ENCODE peak calls at places on chromosomes 5 and 9, in five cellular contexts. One of them, this sample, is unnamed.

GRCh38 chr5:54519083-54519541 is 1.6 kb downstream of the SNX18 start:
- DNase-seq in stimulated activated CD4-positive, alpha-beta T cell treated with anti-CD3 and anti-CD28 coated beads, Interleukin-12 subunit alpha, Interleukin-12 subunit beta, amount 100 ng/mL, for 48 hours: no peak
- DNase-seq in cardiac fibroblast: no peak
- DNase-seq in posterior vena cava: peak
- DNase-seq in GM13976: no peak
- DNase-seq in this sample: no peak

GRCh38 chr5:37836173-37837100 is 3.4 kb downstream of the GDNF start:
- DNase-seq in stimulated activated CD4-positive, alpha-beta T cell treated with anti-CD3 and anti-CD28 coated beads, Interleukin-12 subunit alpha, Interleukin-12 subunit beta, amount 100 ng/mL, for 48 hours: no peak
- DNase-seq in cardiac fibroblast: peak
- DNase-seq in posterior vena cava: no peak
- DNase-seq in GM13976: peak
- DNase-seq in this sample: peak

GRCh38 chr5:10800852-10801251 is 39.8 kb upstream of the DAP start:
- DNase-seq in stimulated activated CD4-positive, alpha-beta T cell treated with anti-CD3 and anti-CD28 coated beads, Interleukin-12 subunit alpha, Interleukin-12 subunit beta, amount 100 ng/mL, for 48 hours: no peak
- DNase-seq in cardiac fibroblast: no peak
- DNase-seq in posterior vena cava: no peak
- DNase-seq in GM13976: no peak
- DNase-seq in this sample: no peak

GRCh38 chr9:77507212-77507961 is 140.7 kb downstream of the GNA14 start:
- DNase-seq in stimulated activated CD4-positive, alpha-beta T cell treated with anti-CD3 and anti-CD28 coated beads, Interleukin-12 subunit alpha, Interleukin-12 subunit beta, amount 100 ng/mL, for 48 hours: no peak
- DNase-seq in cardiac fibroblast: peak
- DNase-seq in posterior vena cava: no peak
- DNase-seq in GM13976: no peak
- DNase-seq in this sample: no peak

GRCh38 chr9:97237951-97238851 is 69.3 kb upstream of the CCDC180 start:
- DNase-seq in stimulated activated CD4-positive, alpha-beta T cell treated with anti-CD3 and anti-CD28 coated beads, Interleukin-12 subunit alpha, Interleukin-12 subunit beta, amount 100 ng/mL, for 48 hours: peak
- DNase-seq in cardiac fibroblast: peak
- DNase-seq in posterior vena cava: peak
- DNase-seq in GM13976: peak
- DNase-seq in this sample: peak

GRCh38 chr5:123035950-123036390 is 555 bp downstream of the PPIC start:
- DNase-seq in stimulated activated CD4-positive, alpha-beta T cell treated with anti-CD3 and anti-CD28 coated beads, Interleukin-12 subunit alpha, Interleukin-12 subunit beta, amount 100 ng/mL, for 48 hours: no peak
- DNase-seq in cardiac fibroblast: peak
- DNase-seq in posterior vena cava: peak
- DNase-seq in GM13976: peak
- DNase-seq in this sample: peak

GRCh38 chr9:33187519-33188218 is 20.5 kb upstream of the B4GALT1 start:
- DNase-seq in stimulated activated CD4-positive, alpha-beta T cell treated with anti-CD3 and anti-CD28 coated beads, Interleukin-12 subunit alpha, Interleukin-12 subunit beta, amount 100 ng/mL, for 48 hours: no peak
- DNase-seq in cardiac fibroblast: peak
- DNase-seq in posterior vena cava: no peak
- DNase-seq in GM13976: no peak
- DNase-seq in this sample: peak

GRCh38 chr5:117013280-117013877 is 438.8 kb upstream of the SEMA6A start:
- DNase-seq in stimulated activated CD4-positive, alpha-beta T cell treated with anti-CD3 and anti-CD28 coated beads, Interleukin-12 subunit alpha, Interleukin-12 subunit beta, amount 100 ng/mL, for 48 hours: no peak
- DNase-seq in cardiac fibroblast: no peak
- DNase-seq in posterior vena cava: no peak
- DNase-seq in GM13976: no peak
- DNase-seq in this sample: no peak

GRCh38 chr5:150488519-150489357 is 19.2 kb upstream of the NDST1 start:
- DNase-seq in stimulated activated CD4-positive, alpha-beta T cell treated with anti-CD3 and anti-CD28 coated beads, Interleukin-12 subunit alpha, Interleukin-12 subunit beta, amount 100 ng/mL, for 48 hours: no peak
- DNase-seq in cardiac fibroblast: peak
- DNase-seq in posterior vena cava: peak
- DNase-seq in GM13976: no peak
- DNase-seq in this sample: peak

GRCh38 chr5:135660826-135661555 is 82.2 kb upstream of the CXCL14 start:
- DNase-seq in stimulated activated CD4-positive, alpha-beta T cell treated with anti-CD3 and anti-CD28 coated beads, Interleukin-12 subunit alpha, Interleukin-12 subunit beta, amount 100 ng/mL, for 48 hours: no peak
- DNase-seq in cardiac fibroblast: no peak
- DNase-seq in posterior vena cava: no peak
- DNase-seq in GM13976: no peak
- DNase-seq in this sample: no peak

GRCh38 chr5:72093231-72093630 is 14.0 kb upstream of the MAP1B start:
- DNase-seq in stimulated activated CD4-positive, alpha-beta T cell treated with anti-CD3 and anti-CD28 coated beads, Interleukin-12 subunit alpha, Interleukin-12 subunit beta, amount 100 ng/mL, for 48 hours: no peak
- DNase-seq in cardiac fibroblast: peak
- DNase-seq in posterior vena cava: no peak
- DNase-seq in GM13976: no peak
- DNase-seq in this sample: peak

GRCh38 chr5:174317261-174317894 is 271.9 kb downstream of the NSG2 start:
- DNase-seq in stimulated activated CD4-positive, alpha-beta T cell treated with anti-CD3 and anti-CD28 coated beads, Interleukin-12 subunit alpha, Interleukin-12 subunit beta, amount 100 ng/mL, for 48 hours: no peak
- DNase-seq in cardiac fibroblast: peak
- DNase-seq in posterior vena cava: peak
- DNase-seq in GM13976: peak
- DNase-seq in this sample: peak

GRCh38 chr9:36748322-36748899 is 175.7 kb downstream of the MELK start:
- DNase-seq in stimulated activated CD4-positive, alpha-beta T cell treated with anti-CD3 and anti-CD28 coated beads, Interleukin-12 subunit alpha, Interleukin-12 subunit beta, amount 100 ng/mL, for 48 hours: no peak
- DNase-seq in cardiac fibroblast: peak
- DNase-seq in posterior vena cava: no peak
- DNase-seq in GM13976: peak
- DNase-seq in this sample: peak

GRCh38 chr5:112485802-112486427 is 66.8 kb upstream of the EPB41L4A start:
- DNase-seq in stimulated activated CD4-positive, alpha-beta T cell treated with anti-CD3 and anti-CD28 coated beads, Interleukin-12 subunit alpha, Interleukin-12 subunit beta, amount 100 ng/mL, for 48 hours: no peak
- DNase-seq in cardiac fibroblast: no peak
- DNase-seq in posterior vena cava: no peak
- DNase-seq in GM13976: no peak
- DNase-seq in this sample: no peak

GRCh38 chr5:68012429-68012828 is 203.1 kb upstream of the PIK3R1 start:
- DNase-seq in stimulated activated CD4-positive, alpha-beta T cell treated with anti-CD3 and anti-CD28 coated beads, Interleukin-12 subunit alpha, Interleukin-12 subunit beta, amount 100 ng/mL, for 48 hours: no peak
- DNase-seq in cardiac fibroblast: peak
- DNase-seq in posterior vena cava: no peak
- DNase-seq in GM13976: no peak
- DNase-seq in this sample: peak

GRCh38 chr5:80466669-80467485 is 21.0 kb upstream of the FAM151B start:
- DNase-seq in stimulated activated CD4-positive, alpha-beta T cell treated with anti-CD3 and anti-CD28 coated beads, Interleukin-12 subunit alpha, Interleukin-12 subunit beta, amount 100 ng/mL, for 48 hours: no peak
- DNase-seq in cardiac fibroblast: peak
- DNase-seq in posterior vena cava: no peak
- DNase-seq in GM13976: no peak
- DNase-seq in this sample: peak

GRCh38 chr5:129541648-129542251 is 81.7 kb downstream of the ADAMTS19 start:
- DNase-seq in stimulated activated CD4-positive, alpha-beta T cell treated with anti-CD3 and anti-CD28 coated beads, Interleukin-12 subunit alpha, Interleukin-12 subunit beta, amount 100 ng/mL, for 48 hours: no peak
- DNase-seq in cardiac fibroblast: peak
- DNase-seq in posterior vena cava: no peak
- DNase-seq in GM13976: no peak
- DNase-seq in this sample: no peak

GRCh38 chr9:137466041-137466799 is 7.1 kb upstream of the NSMF start:
- DNase-seq in stimulated activated CD4-positive, alpha-beta T cell treated with anti-CD3 and anti-CD28 coated beads, Interleukin-12 subunit alpha, Interleukin-12 subunit beta, amount 100 ng/mL, for 48 hours: no peak
- DNase-seq in cardiac fibroblast: no peak
- DNase-seq in posterior vena cava: peak
- DNase-seq in GM13976: no peak
- DNase-seq in this sample: no peak

GRCh38 chr5:150190503-150190973 is 676 bp downstream of the SLC6A7 start:
- DNase-seq in stimulated activated CD4-positive, alpha-beta T cell treated with anti-CD3 and anti-CD28 coated beads, Interleukin-12 subunit alpha, Interleukin-12 subunit beta, amount 100 ng/mL, for 48 hours: no peak
- DNase-seq in cardiac fibroblast: no peak
- DNase-seq in posterior vena cava: no peak
- DNase-seq in GM13976: no peak
- DNase-seq in this sample: no peak

GRCh38 chr5:180494510-180495181 is 467 bp downstream of the CNOT6 start:
- DNase-seq in stimulated activated CD4-positive, alpha-beta T cell treated with anti-CD3 and anti-CD28 coated beads, Interleukin-12 subunit alpha, Interleukin-12 subunit beta, amount 100 ng/mL, for 48 hours: peak
- DNase-seq in cardiac fibroblast: no peak
- DNase-seq in posterior vena cava: peak
- DNase-seq in GM13976: peak
- DNase-seq in this sample: peak

GRCh38 chr9:121830441-121831140 is 179.2 kb downstream of the DAB2IP start:
- DNase-seq in stimulated activated CD4-positive, alpha-beta T cell treated with anti-CD3 and anti-CD28 coated beads, Interleukin-12 subunit alpha, Interleukin-12 subunit beta, amount 100 ng/mL, for 48 hours: no peak
- DNase-seq in cardiac fibroblast: no peak
- DNase-seq in posterior vena cava: peak
- DNase-seq in GM13976: no peak
- DNase-seq in this sample: no peak

GRCh38 chr5:151092750-151093149 is 11.9 kb upstream of the TNIP1 start:
- DNase-seq in stimulated activated CD4-positive, alpha-beta T cell treated with anti-CD3 and anti-CD28 coated beads, Interleukin-12 subunit alpha, Interleukin-12 subunit beta, amount 100 ng/mL, for 48 hours: no peak
- DNase-seq in cardiac fibroblast: peak
- DNase-seq in posterior vena cava: no peak
- DNase-seq in GM13976: no peak
- DNase-seq in this sample: peak

GRCh38 chr5:59188415-59189225 is 605.7 kb downstream of the RAB3C start:
- DNase-seq in stimulated activated CD4-positive, alpha-beta T cell treated with anti-CD3 and anti-CD28 coated beads, Interleukin-12 subunit alpha, Interleukin-12 subunit beta, amount 100 ng/mL, for 48 hours: peak
- DNase-seq in cardiac fibroblast: peak
- DNase-seq in posterior vena cava: peak
- DNase-seq in GM13976: peak
- DNase-seq in this sample: peak

GRCh38 chr5:110854200-110854599 is 115.4 kb downstream of the SLC25A46 start:
- DNase-seq in stimulated activated CD4-positive, alpha-beta T cell treated with anti-CD3 and anti-CD28 coated beads, Interleukin-12 subunit alpha, Interleukin-12 subunit beta, amount 100 ng/mL, for 48 hours: no peak
- DNase-seq in cardiac fibroblast: peak
- DNase-seq in posterior vena cava: no peak
- DNase-seq in GM13976: no peak
- DNase-seq in this sample: no peak

GRCh38 chr9:36158122-36158521 is 11.1 kb upstream of the CCIN start:
- DNase-seq in stimulated activated CD4-positive, alpha-beta T cell treated with anti-CD3 and anti-CD28 coated beads, Interleukin-12 subunit alpha, Interleukin-12 subunit beta, amount 100 ng/mL, for 48 hours: no peak
- DNase-seq in cardiac fibroblast: peak
- DNase-seq in posterior vena cava: no peak
- DNase-seq in GM13976: no peak
- DNase-seq in this sample: no peak

GRCh38 chr9:77521091-77521490 is 127.0 kb downstream of the GNA14 start:
- DNase-seq in stimulated activated CD4-positive, alpha-beta T cell treated with anti-CD3 and anti-CD28 coated beads, Interleukin-12 subunit alpha, Interleukin-12 subunit beta, amount 100 ng/mL, for 48 hours: no peak
- DNase-seq in cardiac fibroblast: no peak
- DNase-seq in posterior vena cava: no peak
- DNase-seq in GM13976: no peak
- DNase-seq in this sample: no peak

GRCh38 chr9:4080889-4081548 is 218.8 kb downstream of the GLIS3 start:
- DNase-seq in stimulated activated CD4-positive, alpha-beta T cell treated with anti-CD3 and anti-CD28 coated beads, Interleukin-12 subunit alpha, Interleukin-12 subunit beta, amount 100 ng/mL, for 48 hours: no peak
- DNase-seq in cardiac fibroblast: no peak
- DNase-seq in posterior vena cava: no peak
- DNase-seq in GM13976: no peak
- DNase-seq in this sample: no peak

GRCh38 chr5:174736351-174736721 is 12.0 kb downstream of the MSX2 start:
- DNase-seq in stimulated activated CD4-positive, alpha-beta T cell treated with anti-CD3 and anti-CD28 coated beads, Interleukin-12 subunit alpha, Interleukin-12 subunit beta, amount 100 ng/mL, for 48 hours: no peak
- DNase-seq in cardiac fibroblast: peak
- DNase-seq in posterior vena cava: no peak
- DNase-seq in GM13976: no peak
- DNase-seq in this sample: peak

GRCh38 chr5:107700486-107700885 is 29.7 kb upstream of the EFNA5 start:
- DNase-seq in stimulated activated CD4-positive, alpha-beta T cell treated with anti-CD3 and anti-CD28 coated beads, Interleukin-12 subunit alpha, Interleukin-12 subunit beta, amount 100 ng/mL, for 48 hours: no peak
- DNase-seq in cardiac fibroblast: peak
- DNase-seq in posterior vena cava: no peak
- DNase-seq in GM13976: no peak
- DNase-seq in this sample: peak

GRCh38 chr5:178331491-178331981 is 98.9 kb upstream of the PHYKPL start:
- DNase-seq in stimulated activated CD4-positive, alpha-beta T cell treated with anti-CD3 and anti-CD28 coated beads, Interleukin-12 subunit alpha, Interleukin-12 subunit beta, amount 100 ng/mL, for 48 hours: no peak
- DNase-seq in cardiac fibroblast: no peak
- DNase-seq in posterior vena cava: peak
- DNase-seq in GM13976: no peak
- DNase-seq in this sample: peak

GRCh38 chr5:44911501-44911900 is 102.8 kb downstream of the MRPS30 start:
- DNase-seq in stimulated activated CD4-positive, alpha-beta T cell treated with anti-CD3 and anti-CD28 coated beads, Interleukin-12 subunit alpha, Interleukin-12 subunit beta, amount 100 ng/mL, for 48 hours: no peak
- DNase-seq in cardiac fibroblast: no peak
- DNase-seq in posterior vena cava: no peak
- DNase-seq in GM13976: no peak
- DNase-seq in this sample: no peak

This sample was measured in AG20443.